ENCODE peak calls at places on chromosome 14, in ten cellular contexts. R, P, E, S, F, Y, H, X, L and M are unnamed samples.

GRCh38 chr14:48725001-48725734 is 861.0 kb downstream of the RPS29 start:
- DNase-seq in H (no peak), P (no peak), E (no peak), Y (no peak), S (no peak), R (no peak), F (no peak), L (no peak), X (no peak), M (no peak)

GRCh38 chr14:91186515-91187066 is 57.9 kb downstream of the GPR68 start:
- DNase-seq in F (no peak), P (no peak), H (no peak), X (no peak), S (no peak), R (no peak), Y (no peak), E (peak), L (no peak), M (no peak)

GRCh38 chr14:100776681-100777365 is 49.1 kb upstream of the MEG3 start:
- DNase-seq in E (no peak), Y (peak), F (no peak), H (no peak), L (no peak), X (no peak), P (no peak), R (no peak), S (no peak), M (no peak)

GRCh38 chr14:95143813-95144620 is 13.3 kb downstream of the DICER1 start:
- DNase-seq in L (no peak), S (no peak), X (no peak), R (no peak), F (no peak), Y (no peak), H (no peak), E (peak), P (no peak), M (no peak)

GRCh38 chr14:59484611-59485174 is 376 bp downstream of the JKAMP start:
- DNase-seq in L (peak), S (no peak), F (no peak), X (no peak), Y (no peak), E (no peak), P (no peak), R (no peak), H (no peak), M (no peak)

GRCh38 chr14:20683125-20683895 is 1.1 kb upstream of the RNASE4 start:
- DNase-seq in E (peak), P (peak), H (peak), S (peak), L (peak), Y (peak), R (peak), X (peak), F (peak), M (peak)

GRCh38 chr14:99322731-99323599 is 51.0 kb upstream of the BCL11B start:
- DNase-seq in H (no peak), F (no peak), X (peak), E (no peak), Y (peak), L (no peak), R (no peak), P (no peak), S (no peak), M (no peak)

GRCh38 chr14:95318870-95319311 is 817 bp downstream of the CLMN start:
- DNase-seq in F (peak), E (no peak), Y (peak), S (no peak), L (no peak), P (no peak), R (no peak), X (no peak), H (no peak), M (no peak)

GRCh38 chr14:30681752-30682355 is 59.7 kb downstream of the SCFD1 start:
- DNase-seq in H (no peak), Y (peak), P (no peak), R (no peak), X (peak), L (no peak), E (peak), S (no peak), F (no peak), M (no peak)

GRCh38 chr14:102900631-102901571 is 21.6 kb upstream of the AMN start:
- DNase-seq in H (no peak), E (no peak), P (no peak), F (no peak), R (no peak), Y (peak), L (no peak), S (no peak), X (no peak), M (no peak)

GRCh38 chr14:103656031-103656757 is 27.2 kb downstream of the KLC1 start:
- DNase-seq in L (no peak), Y (no peak), F (no peak), P (no peak), R (no peak), H (no peak), X (peak), S (no peak), E (no peak), M (no peak)

GRCh38 chr14:61493996-61494395 is 172.6 kb downstream of the PRKCH start:
- DNase-seq in L (no peak), S (no peak), H (no peak), Y (no peak), P (no peak), E (no peak), F (no peak), R (no peak), X (no peak), M (no peak)

GRCh38 chr14:80456200-80456599 is 244.9 kb upstream of the DIO2 start:
- DNase-seq in H (no peak), P (no peak), S (no peak), L (no peak), Y (no peak), X (no peak), R (no peak), F (no peak), E (peak), M (no peak)

GRCh38 chr14:94312481-94313246 is 10.5 kb downstream of the SERPINA6 start:
- DNase-seq in X (peak), R (no peak), H (no peak), S (no peak), Y (no peak), P (no peak), L (no peak), E (no peak), F (no peak), M (peak)

GRCh38 chr14:77033622-77034521 is 5.4 kb upstream of the IRF2BPL start:
- DNase-seq in S (peak), F (peak), Y (peak), P (peak), E (peak), R (peak), L (peak), H (peak), X (peak), M (peak)

GRCh38 chr14:75554482-75554881 is 23.9 kb upstream of the FLVCR2 start:
- DNase-seq in P (no peak), H (no peak), E (no peak), X (peak), Y (no peak), R (no peak), F (no peak), L (no peak), S (no peak), M (no peak)

GRCh38 chr14:89388853-89389252 is 28.2 kb downstream of the FOXN3 start:
- DNase-seq in X (peak), P (no peak), L (no peak), E (peak), F (no peak), Y (no peak), H (no peak), S (peak), R (no peak), M (no peak)

GRCh38 chr14:22887990-22888378 is 5.0 kb downstream of the REM2 start:
- DNase-seq in S (no peak), Y (peak), L (no peak), F (no peak), E (no peak), R (no peak), X (no peak), P (peak), H (no peak), M (no peak)